ENCODE peak calls at places on chromosomes 4 and X, in four cellular contexts. N, Q, H and I are unnamed samples.

GRCh38 chr4:176342384-176342783 is 22.6 kb downstream of the SPCS3 start:
- DNase-seq in N (no peak), Q (no peak), H (no peak), I (no peak)

GRCh38 chrX:152993933-152994332 is at the start of gene PNMA5:
- DNase-seq in N (no peak), Q (no peak), H (no peak), I (no peak)

GRCh38 chrX:6778547-6779231 is 243.8 kb upstream of the VCX3A start:
- DNase-seq in N (no peak), Q (no peak), H (no peak), I (no peak)

GRCh38 chr4:70269674-70270073 is 27.3 kb downstream of the CSN3 start:
- DNase-seq in N (peak), Q (no peak), H (no peak), I (no peak)

GRCh38 chr4:184953421-184953820 is 64.9 kb upstream of the HELT start:
- DNase-seq in N (no peak), Q (no peak), H (no peak), I (no peak)

GRCh38 chrX:110212299-110212698 is 105.6 kb downstream of the AMMECR1 start:
- DNase-seq in N (no peak), Q (no peak), H (no peak), I (no peak)

GRCh38 chrX:141897690-141898089 is 6.0 kb upstream of the MAGEC1 start:
- DNase-seq in N (no peak), Q (no peak), H (no peak), I (no peak)

GRCh38 chr4:149574973-149575372 is 240.7 kb downstream of the IQCM start:
- DNase-seq in N (no peak), Q (no peak), H (no peak), I (no peak)

GRCh38 chr4:111400736-111401135 is 744.5 kb upstream of the FAM241A start:
- DNase-seq in N (peak), Q (no peak), H (no peak), I (no peak)

GRCh38 chr4:53906786-53907185 is 157.6 kb downstream of the CHIC2 start:
- DNase-seq in N (no peak), Q (no peak), H (no peak), I (no peak)

GRCh38 chr4:181688416-181688815 is 554.8 kb upstream of the TENM3 start:
- DNase-seq in N (peak), Q (no peak), H (no peak), I (no peak)

GRCh38 chr4:4519296-4519898 is 22.5 kb downstream of the STX18 start:
- DNase-seq in N (peak), Q (no peak), H (no peak), I (no peak)

GRCh38 chrX:110159865-110160264 is 157.0 kb downstream of the TMEM164 start:
- DNase-seq in N (no peak), Q (no peak), H (no peak), I (no peak)

GRCh38 chrX:113551919-113552318 is 711.3 kb upstream of the AMOT start:
- DNase-seq in N (no peak), Q (no peak), H (no peak), I (no peak)